ENCODE peak calls at places on chromosomes 3 and 15, in seven cellular contexts. U, X, B, G, S, R and Y are unnamed samples. For H3K4me1, the result is how much of the 10 kb centered on the place peaks cover.

GRCh38 chr15:92818658-92819311 is 81.3 kb upstream of the CHD2 start:
- DNase-seq in S (no peak), B (no peak), G (peak), U (no peak), X (no peak), R (no peak), Y (no peak)

GRCh38 chr3:107978116-107979057 is 112.4 kb downstream of the CD47 start:
- DNase-seq in R (no peak), X (no peak), B (no peak), G (no peak), U (no peak), S (no peak), Y (no peak)

GRCh38 chr15:38474155-38474757 is 20.3 kb downstream of the FAM98B start:
- DNase-seq in B (no peak), S (peak), U (no peak), R (no peak), G (peak), X (peak), Y (no peak)

GRCh38 chr15:34588046-34588674 is 4.7 kb upstream of the GOLGA8B start:
- DNase-seq in S (peak), R (peak), X (peak), U (peak), G (peak), B (peak), Y (peak)

GRCh38 chr3:5425371-5425770 is 237.9 kb downstream of the EDEM1 start:
- DNase-seq in U (no peak), B (no peak), X (no peak), S (no peak), G (no peak), R (no peak), Y (no peak)

GRCh38 chr3:38136272-38136806 is 588 bp downstream of the ACAA1 start:
- DNase-seq in G (no peak), R (no peak), X (peak), U (no peak), S (no peak), B (no peak), Y (no peak)

GRCh38 chr3:20975221-20975620 is 775.8 kb downstream of the ZNF385D start:
- DNase-seq in R (peak), B (no peak), X (no peak), S (no peak), G (no peak), U (peak), Y (no peak)

GRCh38 chr3:122100591-122101491 is 45.7 kb downstream of the CD86 start:
- DNase-seq in R (no peak), U (no peak), B (no peak), S (no peak), G (no peak), X (no peak), Y (no peak)

GRCh38 chr3:63228677-63229076 is 49.4 kb upstream of the SYNPR start:
- DNase-seq in X (peak), S (peak), B (peak), G (peak), R (no peak), U (no peak), Y (no peak)

GRCh38 chr15:59997070-59997701 is 6.9 kb upstream of the FOXB1 start:
- DNase-seq in R (no peak), G (no peak), U (no peak), S (no peak), X (no peak), B (peak), Y (no peak)

GRCh38 chr3:186287723-186288122 is 74.3 kb downstream of the DGKG start:
- DNase-seq in S (no peak), B (no peak), X (no peak), G (no peak), R (no peak), U (no peak), Y (no peak)

GRCh38 chr3:125231895-125232294 is 19.3 kb upstream of the SLC12A8 start:
- DNase-seq in U (no peak), G (no peak), B (no peak), R (no peak), X (no peak), S (no peak), Y (no peak)

GRCh38 chr3:41848745-41849574 is 112.9 kb downstream of the ULK4 start:
- DNase-seq in S (no peak), X (no peak), U (no peak), G (no peak), B (no peak), R (no peak), Y (no peak)

GRCh38 chr15:60760646-60761504 is 281.9 kb upstream of the ICE2 start:
- DNase-seq in R (no peak), G (no peak), S (no peak), U (no peak), B (no peak), X (no peak), Y (no peak)

GRCh38 chr3:170692720-170693119 is 106.8 kb upstream of the SLC7A14 start:
- DNase-seq in G (no peak), X (no peak), S (no peak), U (no peak), R (no peak), B (no peak), Y (no peak)

GRCh38 chr3:141578197-141578596 is 91.4 kb downstream of the RASA2 start:
- DNase-seq in R (no peak), S (no peak), U (no peak), G (no peak), B (no peak), X (no peak), Y (no peak)

GRCh38 chr15:51837784-51838183 is 8.3 kb downstream of the TMOD3 start:
- DNase-seq in B (no peak), S (no peak), R (no peak), U (no peak), X (no peak), G (no peak), Y (no peak)

GRCh38 chr15:30670056-30670455 is 44.1 kb downstream of the ARHGAP11B start:
- DNase-seq in U (no peak), G (no peak), S (no peak), R (no peak), X (no peak), B (no peak), Y (no peak)

GRCh38 chr3:58164199-58164879 is 46.4 kb downstream of the DNASE1L3 start:
- DNase-seq in U (peak), S (peak), X (peak), B (no peak), G (peak), R (no peak), Y (no peak)
- H3K4me1 ChIP-seq in U (half or more), S (half or more), X (under half), B (under half), G (under half), R (under half), Y (under half)

DNA sequence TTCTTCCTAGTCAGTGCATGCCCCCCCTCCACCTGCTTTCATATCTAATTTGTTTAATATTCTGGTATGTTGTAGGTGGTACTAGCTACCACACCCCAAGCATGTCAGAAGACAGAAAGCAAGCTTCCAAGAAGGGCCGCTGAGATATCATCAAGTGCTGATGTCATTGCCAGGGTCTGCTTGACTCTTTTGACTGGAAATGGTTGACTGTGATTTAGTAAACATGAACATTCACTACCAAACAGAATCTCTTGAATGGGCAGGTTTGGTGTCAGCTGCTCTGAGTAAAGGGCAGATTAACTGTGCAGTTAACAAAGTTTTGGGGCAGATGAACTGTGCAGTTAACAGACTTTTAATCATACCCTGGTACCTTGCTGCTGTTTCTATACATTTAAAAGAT is 244.2 kb upstream of the SATB1 start:
- DNase-seq in X (no peak), S (no peak), U (no peak), R (no peak), B (no peak), G (no peak), Y (no peak)
- TF ChIP-seq CTCF in X (no peak), S (no peak), U (no peak), R (no peak), B (no peak), G (no peak), Y (no peak)

GRCh38 chr15:101243420-101243819 is 8.4 kb downstream of the CHSY1 start:
- DNase-seq in B (no peak), R (no peak), U (no peak), S (no peak), X (no peak), G (no peak), Y (peak)

GRCh38 chr15:101246391-101246790 is 5.5 kb downstream of the CHSY1 start:
- DNase-seq in X (no peak), B (no peak), U (no peak), G (no peak), R (no peak), S (no peak), Y (no peak)

GRCh38 chr15:101244039-101244781 is 7.6 kb downstream of the CHSY1 start:
- DNase-seq in G (no peak), R (no peak), S (no peak), B (no peak), X (no peak), U (no peak), Y (peak)

GRCh38 chr15:101246824-101247745 is 4.8 kb downstream of the CHSY1 start:
- DNase-seq in U (no peak), S (no peak), X (no peak), G (no peak), R (no peak), B (no peak), Y (peak)

GRCh38 chr15:101244889-101245668 is 6.8 kb downstream of the CHSY1 start:
- DNase-seq in X (no peak), B (no peak), R (no peak), S (no peak), U (no peak), G (no peak), Y (peak)
- H3K4me1 ChIP-seq in X (under half), B (under half), R (half or more), S (under half), U (half or more), G (under half), Y (half or more)

GRCh38 chr3:46461971-46462910 is 2.5 kb downstream of the LTF start:
- DNase-seq in S (no peak), R (no peak), X (no peak), U (no peak), G (no peak), B (peak), Y (peak)
- TF ChIP-seq CTCF in S (no peak), R (no peak), X (no peak), U (no peak), G (no peak), B (peak), Y (no peak)

GRCh38 chr3:39142067-39142466 is 11.3 kb downstream of the CSRNP1 start:
- DNase-seq in U (peak), G (no peak), X (no peak), R (no peak), S (no peak), B (no peak), Y (no peak)

GRCh38 chr3:39146083-39146501 is 7.3 kb downstream of the CSRNP1 start:
- DNase-seq in X (no peak), U (peak), G (no peak), S (no peak), B (peak), R (no peak), Y (no peak)

GRCh38 chr3:39144748-39145380 is 8.5 kb downstream of the CSRNP1 start:
- DNase-seq in U (peak), S (no peak), G (no peak), R (no peak), B (peak), X (no peak), Y (peak)

GRCh38 chr3:39143051-39143885 is 10.1 kb downstream of the CSRNP1 start:
- DNase-seq in B (peak), S (no peak), G (no peak), R (no peak), X (no peak), U (peak), Y (no peak)

DNA sequence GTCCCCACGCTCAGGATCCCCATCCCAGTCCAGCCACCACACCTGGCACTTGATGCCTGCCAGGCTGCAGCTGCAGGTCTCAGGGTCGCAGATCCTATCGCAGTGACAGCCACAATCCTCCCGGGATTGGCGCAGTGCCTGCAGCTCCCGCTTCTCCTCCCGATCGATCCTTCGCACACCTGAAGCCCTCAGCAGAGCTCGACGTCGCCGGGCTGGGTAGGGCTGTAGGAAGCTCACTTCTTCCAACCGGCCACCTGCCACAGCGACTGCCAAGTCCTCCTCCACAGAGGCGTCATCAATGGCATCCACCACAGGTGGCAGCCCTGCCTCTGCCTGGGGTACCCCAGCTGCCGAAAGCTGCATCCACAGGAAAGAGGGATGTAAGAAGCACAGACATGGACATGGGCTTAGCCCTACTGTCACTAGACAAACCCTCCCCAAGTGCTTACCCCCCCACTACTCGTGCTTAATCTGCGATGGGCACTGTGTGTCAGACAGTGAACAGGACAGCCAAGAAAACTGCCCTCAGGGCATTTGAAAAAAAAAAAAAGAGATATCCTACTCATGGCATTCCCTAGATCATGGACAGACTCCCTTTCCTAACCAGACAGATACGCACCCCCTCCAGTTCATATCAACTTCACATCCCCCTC is 9.2 kb downstream of the CSRNP1 start:
- DNase-seq in G (peak), X (no peak), R (no peak), S (no peak), U (peak), B (peak), Y (no peak)
- H3K4me1 ChIP-seq in G (under half), X (half or more), R (half or more), S (half or more), U (half or more), B (under half), Y (half or more)

DNA sequence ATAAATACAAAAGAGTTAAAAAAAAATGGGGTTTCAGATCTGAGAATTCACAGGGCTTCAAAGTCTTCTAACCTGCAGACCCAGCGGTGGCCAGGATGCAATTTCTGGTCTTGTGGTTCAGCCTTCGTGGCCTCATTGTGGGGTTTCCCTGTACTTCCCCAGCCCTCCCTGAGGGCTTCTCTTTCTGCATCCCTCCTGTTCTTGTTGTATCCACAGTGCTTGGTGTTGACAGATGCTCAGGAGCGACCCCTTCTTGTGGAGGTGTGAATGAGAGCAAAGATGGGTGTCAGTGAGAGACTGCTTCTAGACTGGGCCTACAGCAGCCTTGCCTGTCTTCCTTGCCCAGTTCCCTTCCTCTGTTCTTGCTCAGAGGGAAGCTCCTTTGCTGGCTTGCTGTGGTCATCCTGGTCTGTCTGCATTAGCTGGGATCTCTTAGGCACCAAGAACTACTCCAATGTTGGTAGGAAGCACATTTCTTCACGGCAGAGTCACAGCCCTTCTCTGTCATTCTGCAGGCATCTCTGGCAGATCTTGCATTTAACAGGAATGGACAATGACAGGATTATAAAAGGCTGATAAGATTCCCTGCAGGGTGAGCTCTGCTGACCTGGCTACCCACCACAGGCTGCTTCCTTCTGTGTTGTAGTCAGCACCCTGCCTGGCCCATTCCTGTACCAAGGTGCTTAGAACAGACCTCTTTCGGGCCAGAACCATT is 317.8 kb upstream of the C2CD4B start:
- DNase-seq in X (no peak), R (no peak), S (peak), B (peak), G (peak), U (no peak), Y (no peak)
- TF ChIP-seq CTCF in X (no peak), R (no peak), S (peak), B (peak), G (peak), U (no peak), Y (no peak)

DNA sequence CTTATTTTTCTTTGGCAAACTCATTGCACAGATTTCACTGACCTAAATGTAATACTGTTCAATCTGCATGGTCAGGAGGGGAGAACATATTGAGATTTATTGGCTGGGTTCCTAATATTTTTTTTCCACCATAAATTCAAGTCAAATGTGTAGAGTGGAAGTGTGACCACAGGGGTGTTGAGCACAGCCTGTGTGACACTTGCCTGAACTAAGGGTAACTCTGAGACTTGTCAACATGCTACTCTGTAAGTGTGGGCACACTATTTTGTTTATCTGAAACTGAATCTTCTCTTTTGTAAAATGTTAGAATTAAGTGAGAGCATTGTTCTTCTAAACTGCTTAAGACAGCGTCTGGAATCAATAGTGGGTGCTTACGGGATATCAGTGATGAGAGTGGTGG is 516.2 kb downstream of the GRM7 start:
- DNase-seq in X (no peak), B (no peak), S (no peak), U (no peak), G (no peak), R (no peak), Y (no peak)
- H3K4me1 ChIP-seq in X (under half), B (under half), S (under half), U (under half), G (under half), R (under half), Y (under half)

GRCh38 chr15:40115670-40116093 is 7.0 kb upstream of the BMF start:
- DNase-seq in B (peak), X (peak), S (no peak), R (peak), U (no peak), G (no peak), Y (peak)
- TF ChIP-seq CTCF in B (no peak), X (no peak), S (no peak), R (no peak), U (no peak), G (no peak), Y (no peak)